ENCODE peak calls at places on chromosomes 4 and X, in ten cellular contexts. Y is endothelial cell of umbilical vein, H is neuronal stem cell, O is lower lobe of right lung, P is heart left ventricle, I is spleen, E is mesendoderm, G is lung, F is A549, K is upper lobe of right lung. X is an unnamed sample.
A peak's percentile ranks its signal among the peaks of the same experiment; 100 is the strongest.

GRCh38 chr4:42347076-42347475 is 50.2 kb upstream of the SHISA3 start:
- DNase-seq in H (no peak), F (no peak), G (no peak), I (no peak), K (no peak), E (no peak), O (no peak), P (peak; percentile 26), Y (no peak), X (no peak)

GRCh38 chr4:8157496-8157895 is 1.1 kb downstream of the ABLIM2 start:
- DNase-seq in O (no peak), G (peak; percentile 38), E (no peak), Y (no peak), I (no peak), P (peak; percentile 69), H (no peak), F (no peak), K (no peak), X (no peak)

GRCh38 chr4:725368-726234 is 20.0 kb downstream of the PCGF3 start:
- DNase-seq in E (no peak), H (no peak), Y (no peak), G (no peak), I (no peak), K (no peak), P (no peak), O (no peak), F (no peak), X (no peak)

GRCh38 chr4:45323453-45324058 is 597.2 kb upstream of the GNPDA2 start:
- DNase-seq in P (no peak), I (no peak), F (no peak), Y (no peak), O (no peak), H (no peak), E (no peak), K (no peak), G (no peak), X (no peak)

GRCh38 chr4:128658214-128658621 is 151.3 kb upstream of the JADE1 start:
- DNase-seq in O (no peak), K (no peak), G (no peak), Y (no peak), E (no peak), F (no peak), H (no peak), I (no peak), P (no peak), X (no peak)

GRCh38 chrX:45824471-45824870 is 623.8 kb upstream of the DIPK2B start:
- DNase-seq in F (peak; percentile 73), E (peak; percentile 66), G (no peak), Y (peak; percentile 92), P (no peak), I (no peak), H (no peak), O (no peak), K (no peak), X (no peak)

GRCh38 chr4:53779025-53779424 is 187.7 kb upstream of the LNX1 start:
- DNase-seq in O (no peak), H (no peak), G (no peak), I (no peak), E (no peak), P (no peak), Y (no peak), K (no peak), F (no peak), X (no peak)

GRCh38 chr4:159105761-159106243 is 2.9 kb downstream of the RAPGEF2 start:
- DNase-seq in K (no peak), G (no peak), F (no peak), Y (peak; percentile 96), P (no peak), I (no peak), E (peak; percentile 34), O (no peak), H (no peak), X (no peak)

GRCh38 chrX:30589146-30589888 is 11.8 kb upstream of the TASL start:
- DNase-seq in K (no peak), F (no peak), Y (no peak), P (no peak), O (no peak), I (no peak), E (no peak), H (no peak), G (no peak), X (no peak)

GRCh38 chrX:133776072-133776471 is 209.3 kb downstream of the GPC3 start:
- DNase-seq in K (peak; percentile 55), E (peak; percentile 18), G (no peak), P (no peak), Y (peak; percentile 1), I (no peak), O (peak; percentile 41), F (no peak), H (no peak), X (no peak)

GRCh38 chrX:4710618-4711433 is 997.4 kb upstream of the PRKX start:
- DNase-seq in H (no peak), P (no peak), Y (no peak), G (no peak), K (no peak), E (peak; percentile 58), F (no peak), I (no peak), O (no peak), X (no peak)

GRCh38 chrX:71871367-71871766 is 39.3 kb upstream of the NHSL2 start:
- DNase-seq in P (no peak), Y (no peak), O (no peak), I (no peak), E (peak; percentile 45), H (no peak), G (no peak), K (no peak), F (no peak), X (no peak)

GRCh38 chrX:2401201-2401589 is 99.6 kb downstream of the DHRSX start:
- DNase-seq in O (no peak), I (no peak), G (no peak), Y (no peak), K (no peak), P (no peak), F (no peak), H (peak; percentile 9), E (no peak), X (no peak)

GRCh38 chrX:2401590-2402360 is 99.0 kb downstream of the DHRSX start:
- DNase-seq in P (peak; percentile 43), K (no peak), O (no peak), Y (no peak), E (peak; percentile 70), I (no peak), G (no peak), H (peak; percentile 83), F (no peak), X (no peak)

GRCh38 chrX:2398341-2398656 is 102.5 kb downstream of the DHRSX start:
- DNase-seq in P (no peak), K (no peak), H (no peak), Y (no peak), G (no peak), O (no peak), I (no peak), E (no peak), F (no peak), X (no peak)

GRCh38 chrX:2404816-2405215 is 96.0 kb downstream of the DHRSX start:
- DNase-seq in K (no peak), I (no peak), P (no peak), F (no peak), Y (no peak), E (no peak), H (no peak), O (no peak), G (no peak), X (no peak)

DNA sequence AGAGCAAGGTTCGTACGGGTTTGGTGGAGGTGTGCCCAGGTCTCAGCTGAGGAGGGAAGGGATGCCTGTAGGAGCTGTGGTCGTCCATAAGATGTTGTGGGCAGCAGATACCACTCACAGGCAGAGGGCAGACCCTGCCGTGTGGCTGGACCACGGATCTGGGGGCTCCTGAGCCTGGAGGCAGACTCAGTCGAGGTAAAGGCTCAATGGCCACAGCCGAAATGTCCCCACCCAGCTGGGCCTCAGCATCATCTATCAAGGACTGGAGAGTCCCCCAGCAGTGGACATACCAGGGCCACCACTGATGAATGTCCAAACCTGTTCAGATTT is 98.5 kb downstream of the DHRSX start:
- DNase-seq in E (no peak), K (no peak), G (no peak), F (no peak), P (no peak), I (no peak), Y (no peak), O (no peak), H (no peak), X (no peak)
- H3K27ac ChIP-seq in E (peak overlapping the region; percentile 7), K (peak overlapping the region; percentile 55), G (peak overlapping the region; percentile 59), F (no peak overlapping the region), P (no peak overlapping the region), I (no peak overlapping the region), Y (no peak overlapping the region), O (peak overlapping the region; percentile 49), H (peak overlapping the region; percentile 76), X (no peak overlapping the region)

GRCh38 chr4:140802591-140802990 is 46.4 kb upstream of the TBC1D9 start:
- DNase-seq in I (no peak), H (no peak), E (no peak), P (no peak), O (no peak), F (no peak), G (no peak), Y (no peak), K (no peak), X (no peak)

GRCh38 chr4:140805293-140805692 is 49.1 kb upstream of the TBC1D9 start:
- DNase-seq in O (no peak), P (no peak), E (no peak), Y (no peak), H (no peak), K (no peak), I (no peak), F (no peak), G (no peak), X (no peak)

GRCh38 chr4:140800686-140801085 is 44.5 kb upstream of the TBC1D9 start:
- DNase-seq in E (no peak), F (no peak), K (no peak), P (no peak), H (no peak), Y (no peak), G (no peak), O (peak; percentile 51), I (no peak), X (no peak)

GRCh38 chr4:140799686-140800225 is 43.6 kb upstream of the TBC1D9 start:
- DNase-seq in F (no peak), O (no peak), Y (no peak), G (no peak), I (no peak), P (no peak), H (no peak), K (no peak), E (peak; percentile 71), X (no peak)
- H3K4me1 ChIP-seq in F (no peaks in the 10 kb centered on the region), O (no peaks in the 10 kb centered on the region), Y (no peaks in the 10 kb centered on the region), G (no peaks in the 10 kb centered on the region), I (peaks cover 61% of the 10 kb centered on the region), P (no peaks in the 10 kb centered on the region), H (no peaks in the 10 kb centered on the region), K (no peaks in the 10 kb centered on the region), E (no peaks in the 10 kb centered on the region), X (no peaks in the 10 kb centered on the region)

GRCh38 chr4:174523003-174523693 is 860 bp upstream of the HPGD start:
- DNase-seq in O (no peak), P (no peak), E (peak; percentile 54), H (no peak), Y (no peak), I (no peak), K (no peak), F (no peak), G (no peak), X (no peak)
- H3K4me3 ChIP-seq in O (peak overlapping the region; percentile 71), P (peak overlapping the region; percentile 37), E (peak overlapping the region; percentile 50), H (peak overlapping the region; percentile 43), Y (no peak overlapping the region), I (peak overlapping the region; percentile 52), K (peak overlapping the region; percentile 66), F (peak overlapping the region; percentile 61), G (peak overlapping the region; percentile 78), X (peak overlapping the region; percentile 59)

GRCh38 chr4:94649381-94650128 is 108.2 kb upstream of the BMPR1B start:
- DNase-seq in Y (peak; percentile 76), K (no peak), G (no peak), P (no peak), E (no peak), O (no peak), F (no peak), H (no peak), I (no peak), X (no peak)
- H3K27ac ChIP-seq in Y (peak overlapping the region; percentile 26), K (no peak overlapping the region), G (no peak overlapping the region), P (no peak overlapping the region), E (no peak overlapping the region), O (no peak overlapping the region), F (peak overlapping the region; percentile 88), H (no peak overlapping the region), I (no peak overlapping the region), X (no peak overlapping the region)